ENCODE peak calls at places on chromosomes 2 and 18, in six cellular contexts. M is mucosa of descending colon, S is breast epithelium, T is cardiac muscle cell, X is fibroblast of lung, L is AG04449. O is an unnamed sample.

GRCh38 chr2:64015386-64015785 is 3.8 kb downstream of the VPS54 start:
- DNase-seq in M (no peak), S (no peak), T (peak), X (no peak), L (no peak), O (no peak)

GRCh38 chr2:105802587-105802986 is 57.9 kb downstream of the NCK2 start:
- DNase-seq in M (no peak), S (no peak), T (no peak), X (no peak), L (no peak), O (peak)

GRCh38 chr2:94622113-94622618 is 249.1 kb upstream of the TEKT4 start:
- DNase-seq in M (no peak), S (no peak), T (no peak), X (no peak), L (no peak), O (no peak)

GRCh38 chr18:70499218-70499691 is 210.4 kb downstream of the SOCS6 start:
- DNase-seq in M (no peak), S (no peak), T (no peak), X (no peak), L (no peak), O (no peak)

GRCh38 chr2:196792865-196793264 is 6.6 kb downstream of the GTF3C3 start:
- DNase-seq in M (no peak), S (no peak), T (no peak), X (no peak), L (no peak), O (no peak)

GRCh38 chr2:16181062-16181740 is 240.9 kb downstream of the MYCN start:
- DNase-seq in M (no peak), S (no peak), T (no peak), X (no peak), L (no peak), O (no peak)

GRCh38 chr2:58032016-58032750 is 14.4 kb upstream of the VRK2 start:
- DNase-seq in M (no peak), S (no peak), T (no peak), X (no peak), L (no peak), O (no peak)

GRCh38 chr18:58659691-58660090 is 11.6 kb upstream of the MALT1 start:
- DNase-seq in M (no peak), S (no peak), T (no peak), X (no peak), L (no peak), O (no peak)

GRCh38 chr2:118973542-118973951 is 31.6 kb downstream of the MARCO start:
- DNase-seq in M (no peak), S (no peak), T (peak), X (no peak), L (no peak), O (no peak)

GRCh38 chr2:127187081-127187775 is 32.9 kb downstream of the CYP27C1 start:
- DNase-seq in M (no peak), S (no peak), T (no peak), X (no peak), L (no peak), O (no peak)

GRCh38 chr2:42893047-42893758 is 100.8 kb upstream of the HAAO start:
- DNase-seq in M (no peak), S (no peak), T (no peak), X (no peak), L (no peak), O (no peak)

GRCh38 chr2:215423928-215424540 is 11.8 kb downstream of the FN1 start:
- DNase-seq in M (no peak), S (no peak), T (peak), X (peak), L (no peak), O (no peak)

GRCh38 chr18:3180325-3180724 is 39.4 kb downstream of the MYOM1 start:
- DNase-seq in M (no peak), S (no peak), T (peak), X (peak), L (no peak), O (no peak)

GRCh38 chr18:57901819-57902600 is 98.9 kb upstream of the ATP8B1 start:
- DNase-seq in M (peak), S (no peak), T (peak), X (peak), L (no peak), O (peak)

GRCh38 chr2:18445412-18446320 is 114.8 kb downstream of the RDH14 start:
- DNase-seq in M (no peak), S (no peak), T (peak), X (peak), L (no peak), O (no peak)

GRCh38 chr2:40220177-40220925 is 231.5 kb downstream of the SLC8A1 start:
- DNase-seq in M (peak), S (no peak), T (peak), X (peak), L (no peak), O (peak)

GRCh38 chr18:8741524-8741923 is 36.2 kb downstream of the MTCL1 start:
- DNase-seq in M (no peak), S (no peak), T (no peak), X (no peak), L (no peak), O (no peak)

GRCh38 chr2:167140767-167141166 is 252.5 kb downstream of the XIRP2 start:
- DNase-seq in M (no peak), S (no peak), T (peak), X (peak), L (peak), O (peak)

GRCh38 chr2:204255068-204255467 is 290.2 kb upstream of the PARD3B start:
- DNase-seq in M (no peak), S (no peak), T (no peak), X (no peak), L (no peak), O (no peak)

GRCh38 chr2:237122214-237122666 is 36.6 kb downstream of the COPS8 start:
- DNase-seq in M (peak), S (peak), T (peak), X (peak), L (no peak), O (peak)

GRCh38 chr2:202908186-202908585 is 3.3 kb downstream of the WDR12 start:
- DNase-seq in M (no peak), S (no peak), T (no peak), X (no peak), L (no peak), O (no peak)

GRCh38 chr2:148298201-148298600 is 277.3 kb downstream of the MBD5 start:
- DNase-seq in M (no peak), S (no peak), T (peak), X (no peak), L (no peak), O (peak)

GRCh38 chr2:137991078-137991477 is 26.8 kb downstream of the HNMT start:
- DNase-seq in M (no peak), S (no peak), T (no peak), X (no peak), L (no peak), O (no peak)

GRCh38 chr18:24536326-24536725 is 75.9 kb downstream of the HRH4 start:
- DNase-seq in M (no peak), S (no peak), T (no peak), X (no peak), L (no peak), O (no peak)

GRCh38 chr18:62998443-62998842 is 283.1 kb downstream of the PHLPP1 start:
- DNase-seq in M (no peak), S (no peak), T (no peak), X (no peak), L (no peak), O (no peak)

GRCh38 chr2:48543895-48544294 is 13.9 kb downstream of the STON1 start:
- DNase-seq in M (no peak), S (no peak), T (peak), X (no peak), L (peak), O (no peak)

GRCh38 chr2:168545439-168546082 is 89.5 kb downstream of the CERS6 start:
- DNase-seq in M (no peak), S (no peak), T (peak), X (peak), L (peak), O (peak)

GRCh38 chr2:16167471-16168426 is 227.4 kb downstream of the MYCN start:
- DNase-seq in M (no peak), S (no peak), T (no peak), X (no peak), L (no peak), O (no peak)

GRCh38 chr2:207506426-207506825 is 23.3 kb upstream of the CREB1 start:
- DNase-seq in M (no peak), S (no peak), T (no peak), X (no peak), L (no peak), O (no peak)

GRCh38 chr2:207503234-207503633 is 26.5 kb upstream of the CREB1 start:
- DNase-seq in M (peak), S (no peak), T (peak), X (no peak), L (no peak), O (no peak)

GRCh38 chr2:207504513-207505171 is 25.1 kb upstream of the CREB1 start:
- DNase-seq in M (no peak), S (no peak), T (peak), X (peak), L (peak), O (peak)

GRCh38 chr2:207505728-207506127 is 24.0 kb upstream of the CREB1 start:
- DNase-seq in M (no peak), S (no peak), T (peak), X (peak), L (no peak), O (peak)

GRCh38 chr2:207505180-207505579 is 24.6 kb upstream of the CREB1 start:
- DNase-seq in M (no peak), S (no peak), T (no peak), X (no peak), L (no peak), O (peak)
- H3K4me3 ChIP-seq in M (no peak), S (no peak), T (no peak), X (no peak), L (no peak), O (no peak)

GRCh38 chr2:170816499-170817246 is at the start of gene GAD1:
- DNase-seq in M (peak), S (no peak), T (peak), X (peak), L (no peak), O (peak)
- H3K4me3 ChIP-seq in M (no peak), S (peak), T (peak), X (peak), L (peak), O (peak)

DNA sequence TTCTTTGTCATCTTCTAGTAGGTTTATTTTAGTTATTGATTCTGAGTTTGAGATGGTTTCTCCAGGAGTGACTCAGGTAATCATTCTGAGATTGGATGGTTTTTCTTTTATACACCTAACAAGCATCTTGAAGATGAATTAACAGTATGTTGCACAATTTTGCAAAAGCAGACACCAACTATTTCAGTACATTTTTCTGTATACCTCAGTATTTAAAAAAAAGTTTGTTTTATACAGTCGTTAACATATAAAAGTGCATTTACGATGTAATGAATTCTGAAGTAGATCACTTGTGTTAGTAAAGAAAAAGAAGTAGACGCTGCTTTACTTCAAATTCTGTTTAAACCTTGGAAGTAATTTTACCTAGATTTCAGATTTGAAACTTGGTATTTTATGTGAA is 3.0 kb downstream of the VAPA start:
- DNase-seq in M (no peak), S (no peak), T (no peak), X (no peak), L (no peak), O (no peak)
- H3K4me3 ChIP-seq in M (no peak), S (no peak), T (no peak), X (peak), L (no peak), O (peak)

DNA sequence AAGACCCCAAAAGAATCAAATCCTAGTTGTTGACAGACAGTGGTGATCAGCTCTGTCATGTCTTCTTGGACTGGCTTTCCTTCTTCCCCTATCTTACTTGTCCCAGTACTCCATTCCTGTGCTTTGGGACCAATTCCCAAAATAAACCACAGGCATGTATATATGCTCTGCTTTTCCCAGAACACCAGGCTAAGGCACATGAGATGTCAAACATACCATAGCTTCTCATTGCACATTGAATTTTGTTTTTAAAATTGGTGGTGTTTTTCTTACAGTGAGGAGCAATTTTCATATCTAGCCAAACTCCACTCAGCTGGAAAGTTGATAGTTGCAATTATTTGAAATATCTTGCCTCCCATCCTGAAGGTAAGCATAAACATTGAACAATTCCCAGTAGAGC is 88.9 kb upstream of the RGPD4 start:
- DNase-seq in M (no peak), S (no peak), T (no peak), X (no peak), L (no peak), O (no peak)
- H3K4me3 ChIP-seq in M (no peak), S (no peak), T (no peak), X (no peak), L (no peak), O (no peak)

GRCh38 chr2:173077506-173078177 is 2.0 kb downstream of the MAP3K20 start:
- DNase-seq in M (no peak), S (no peak), T (peak), X (peak), L (no peak), O (peak)

GRCh38 chr2:173076557-173077345 is 1.1 kb downstream of the MAP3K20 start:
- DNase-seq in M (peak), S (peak), T (peak), X (peak), L (no peak), O (peak)

GRCh38 chr2:173079141-173079540 is 3.5 kb downstream of the MAP3K20 start:
- DNase-seq in M (no peak), S (no peak), T (no peak), X (peak), L (no peak), O (no peak)

GRCh38 chr2:173075781-173076556 is at the start of gene MAP3K20:
- DNase-seq in M (peak), S (peak), T (peak), X (peak), L (no peak), O (peak)

GRCh38 chr2:173075056-173075780 is 428 bp upstream of the MAP3K20 start:
- DNase-seq in M (peak), S (no peak), T (no peak), X (no peak), L (no peak), O (no peak)
- H3K4me3 ChIP-seq in M (peak), S (peak), T (peak), X (peak), L (peak), O (peak)

GRCh38 chr2:165794520-165794882 is 454 bp upstream of the GALNT3 start:
- DNase-seq in M (peak), S (peak), T (peak), X (peak), L (no peak), O (peak)

GRCh38 chr2:165793161-165793778 is 777 bp downstream of the GALNT3 start:
- DNase-seq in M (peak), S (peak), T (no peak), X (no peak), L (no peak), O (peak)

GRCh38 chr2:165796129-165796528 is 2.1 kb upstream of the GALNT3 start:
- DNase-seq in M (no peak), S (no peak), T (no peak), X (no peak), L (no peak), O (no peak)

GRCh38 chr2:165793779-165794519 is at the start of gene GALNT3:
- DNase-seq in M (peak), S (peak), T (no peak), X (no peak), L (no peak), O (peak)

DNA sequence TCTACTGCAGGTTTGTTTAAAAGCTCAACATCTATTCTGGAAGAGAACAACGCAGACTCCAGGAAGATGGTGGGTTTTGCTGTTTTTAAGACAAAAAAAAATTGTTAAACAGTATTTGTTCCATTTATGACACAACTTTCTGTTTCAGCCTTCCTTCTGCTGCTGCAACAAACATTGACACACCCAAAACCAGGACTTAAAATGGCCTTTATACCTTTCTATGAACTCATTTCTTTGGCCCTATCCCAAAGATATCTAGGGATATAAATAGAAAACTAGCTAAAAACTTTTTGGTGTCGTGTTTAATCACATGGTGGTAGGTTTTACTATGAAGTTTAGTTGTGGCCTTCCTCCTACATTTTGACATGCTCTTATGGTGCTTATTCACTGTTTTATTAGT is 964 bp upstream of the GALNT3 start:
- DNase-seq in M (peak), S (no peak), T (no peak), X (no peak), L (no peak), O (peak)
- H3K4me3 ChIP-seq in M (peak), S (peak), T (no peak), X (no peak), L (no peak), O (peak)

GRCh38 chr2:8457092-8457481 is 224.8 kb upstream of the ID2 start:
- DNase-seq in M (peak), S (no peak), T (no peak), X (no peak), L (no peak), O (no peak)
- H3K4me3 ChIP-seq in M (no peak), S (peak), T (no peak), X (no peak), L (no peak), O (no peak)

DNA sequence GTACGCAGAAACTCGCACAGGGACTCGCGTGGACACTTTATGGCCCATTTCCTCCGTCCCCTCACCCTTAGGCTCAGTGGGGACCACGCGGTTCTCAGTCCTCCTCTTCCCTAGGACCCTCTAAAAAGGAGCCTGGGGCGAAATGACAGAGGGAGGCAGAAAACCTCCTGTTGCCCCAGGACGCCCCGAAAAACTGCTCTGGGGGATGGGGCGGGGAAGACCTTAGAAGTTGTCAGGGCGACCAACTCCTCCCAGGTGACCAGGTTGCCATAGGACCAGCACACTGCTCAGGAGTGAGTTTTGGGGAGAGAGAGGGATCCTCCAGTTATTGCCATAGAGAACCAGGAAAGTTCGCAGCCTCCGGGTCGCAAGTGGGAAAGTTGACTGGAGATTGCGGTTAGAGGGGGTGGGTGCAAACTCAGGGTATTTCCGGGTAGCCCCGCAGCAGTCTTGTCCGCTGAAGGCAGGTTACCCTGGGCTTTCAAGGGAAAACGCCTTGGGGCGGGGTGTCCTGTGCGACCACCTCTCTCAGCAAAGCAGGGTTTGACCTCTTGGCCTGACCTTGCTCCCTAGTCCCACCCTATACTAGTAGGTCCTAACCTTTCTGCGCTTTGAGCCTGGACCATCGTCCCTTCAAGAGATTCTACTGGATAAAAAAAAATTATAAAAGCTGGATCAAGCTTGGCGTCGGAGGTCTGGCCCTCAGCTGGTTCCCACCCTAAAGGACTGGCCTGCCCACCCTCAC is 7.8 kb upstream of the PAX3 start:
- DNase-seq in M (no peak), S (no peak), T (no peak), X (no peak), L (no peak), O (no peak)
- H3K4me3 ChIP-seq in M (no peak), S (peak), T (peak), X (peak), L (peak), O (no peak)

GRCh38 chr2:219206442-219207253 is at the start of gene ZFAND2B:
- DNase-seq in M (peak), S (peak), T (peak), X (peak), L (no peak), O (peak)

GRCh38 chr2:219209818-219210571 is 3.4 kb downstream of the ZFAND2B start:
- DNase-seq in M (no peak), S (no peak), T (no peak), X (no peak), L (no peak), O (no peak)

GRCh38 chr2:219207254-219207883 is 787 bp downstream of the ZFAND2B start:
- DNase-seq in M (no peak), S (no peak), T (no peak), X (no peak), L (no peak), O (no peak)

GRCh38 chr2:219209236-219209635 is 2.7 kb downstream of the ZFAND2B start:
- DNase-seq in M (no peak), S (no peak), T (no peak), X (no peak), L (no peak), O (no peak)

DNA sequence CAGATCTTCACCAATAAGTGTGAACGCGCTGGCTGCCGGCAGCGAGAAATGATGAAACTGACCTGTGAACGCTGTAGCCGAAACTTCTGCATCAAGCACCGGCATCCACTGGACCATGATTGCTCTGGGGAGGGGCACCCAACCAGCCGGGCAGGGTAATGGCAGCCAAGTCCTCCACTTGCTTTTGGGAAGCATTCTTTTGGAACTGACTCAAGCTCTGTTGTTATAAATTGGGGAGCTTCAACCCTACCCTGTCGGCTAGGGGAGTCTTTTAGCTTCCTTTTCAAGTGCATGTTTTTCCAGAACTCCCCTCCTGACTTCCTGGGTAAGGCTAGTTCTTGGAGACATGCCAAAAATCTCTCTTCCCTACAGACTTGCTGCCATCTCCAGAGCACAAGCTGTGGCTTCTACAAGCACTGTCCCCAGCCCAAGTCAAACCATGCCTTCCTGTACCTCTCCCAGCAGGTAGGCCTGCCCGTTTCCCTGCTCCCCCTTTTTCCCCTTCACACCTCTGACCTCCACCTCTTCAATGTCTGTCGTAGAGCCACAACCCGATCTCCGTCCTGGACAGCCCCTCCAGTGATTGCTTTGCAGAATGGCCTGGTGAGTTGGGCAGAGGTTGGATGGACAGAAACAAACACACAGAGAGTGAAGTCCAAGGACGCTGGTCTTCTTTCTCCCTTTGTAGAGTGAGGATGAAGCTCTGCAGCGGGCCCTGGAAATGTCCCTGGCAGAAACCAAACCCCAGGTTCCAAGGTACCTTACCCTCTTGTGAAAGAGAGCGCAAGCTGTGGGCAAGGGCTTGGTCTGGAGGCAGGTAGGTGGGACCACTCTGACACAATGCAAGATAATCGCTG is 1.5 kb downstream of the ZFAND2B start:
- DNase-seq in M (no peak), S (no peak), T (peak), X (peak), L (no peak), O (peak)
- H3K4me3 ChIP-seq in M (no peak), S (peak), T (no peak), X (peak), L (no peak), O (no peak)